ENCODE peak calls at places on chromosome 14, in five cellular contexts. One of them, this sample, is unnamed. For H3K9me3, the result is how much of the 10 kb centered on the place peaks cover.

GRCh38 chr14:24876009-24876690 is 173.8 kb downstream of the STXBP6 start:
- DNase-seq in IMR-90: no peak
- DNase-seq in psoas muscle: no peak
- DNase-seq in tibial artery: peak
- DNase-seq in keratinocyte: no peak
- DNase-seq in this sample: no peak

GRCh38 chr14:99273025-99273723 is 1.2 kb upstream of the BCL11B start:
- DNase-seq in IMR-90: no peak
- DNase-seq in tibial artery: no peak
- DNase-seq in psoas muscle: no peak
- DNase-seq in keratinocyte: no peak
- DNase-seq in this sample: peak

GRCh38 chr14:99513946-99514551 is 32.8 kb downstream of the CCNK start:
- DNase-seq in IMR-90: no peak
- DNase-seq in tibial artery: no peak
- DNase-seq in keratinocyte: no peak
- DNase-seq in psoas muscle: peak
- DNase-seq in this sample: peak

GRCh38 chr14:30620178-30620577 is 1.9 kb upstream of the SCFD1 start:
- DNase-seq in tibial artery: no peak
- DNase-seq in psoas muscle: no peak
- DNase-seq in IMR-90: peak
- DNase-seq in keratinocyte: no peak
- DNase-seq in this sample: no peak

GRCh38 chr14:33740531-33740930 is 210.3 kb downstream of the EGLN3 start:
- DNase-seq in tibial artery: no peak
- DNase-seq in keratinocyte: no peak
- DNase-seq in psoas muscle: no peak
- DNase-seq in IMR-90: no peak
- DNase-seq in this sample: no peak

GRCh38 chr14:23182372-23183014 is 967 bp downstream of the SLC7A8 start:
- DNase-seq in keratinocyte: no peak
- DNase-seq in tibial artery: peak
- DNase-seq in psoas muscle: peak
- DNase-seq in IMR-90: no peak
- DNase-seq in this sample: peak

GRCh38 chr14:70013269-70013873 is 134.2 kb downstream of the SMOC1 start:
- DNase-seq in keratinocyte: no peak
- DNase-seq in psoas muscle: no peak
- DNase-seq in IMR-90: peak
- DNase-seq in tibial artery: no peak
- DNase-seq in this sample: peak

GRCh38 chr14:79415726-79416125 is 795.6 kb downstream of the DIO2 start:
- DNase-seq in keratinocyte: no peak
- DNase-seq in IMR-90: peak
- DNase-seq in tibial artery: no peak
- DNase-seq in psoas muscle: no peak
- DNase-seq in this sample: no peak

GRCh38 chr14:95664546-95664945 is 21.7 kb upstream of the TCL1B start:
- DNase-seq in keratinocyte: no peak
- DNase-seq in IMR-90: no peak
- DNase-seq in psoas muscle: no peak
- DNase-seq in tibial artery: no peak
- DNase-seq in this sample: no peak

GRCh38 chr14:76644875-76645518 is 116.3 kb upstream of the VASH1 start:
- DNase-seq in psoas muscle: no peak
- DNase-seq in IMR-90: peak
- DNase-seq in tibial artery: no peak
- DNase-seq in keratinocyte: no peak
- DNase-seq in this sample: peak

GRCh38 chr14:28769358-28769757 is 2.8 kb downstream of the FOXG1 start:
- DNase-seq in IMR-90: no peak
- DNase-seq in tibial artery: no peak
- DNase-seq in psoas muscle: no peak
- DNase-seq in keratinocyte: no peak
- DNase-seq in this sample: no peak

GRCh38 chr14:64671591-64671990 is 32.6 kb upstream of the PLEKHG3 start:
- DNase-seq in IMR-90: peak
- DNase-seq in psoas muscle: no peak
- DNase-seq in keratinocyte: no peak
- DNase-seq in tibial artery: no peak
- DNase-seq in this sample: no peak

GRCh38 chr14:99889268-99889667 is 96.1 kb downstream of the EML1 start:
- DNase-seq in tibial artery: no peak
- DNase-seq in psoas muscle: no peak
- DNase-seq in IMR-90: no peak
- DNase-seq in keratinocyte: no peak
- DNase-seq in this sample: peak

GRCh38 chr14:30125322-30125944 is 197.8 kb upstream of the PRKD1 start:
- DNase-seq in psoas muscle: no peak
- DNase-seq in tibial artery: no peak
- DNase-seq in keratinocyte: no peak
- DNase-seq in IMR-90: no peak
- DNase-seq in this sample: no peak

GRCh38 chr14:92877757-92878431 is 45.1 kb upstream of the CHGA start:
- DNase-seq in IMR-90: no peak
- DNase-seq in keratinocyte: no peak
- DNase-seq in psoas muscle: peak
- DNase-seq in tibial artery: no peak
- DNase-seq in this sample: peak

GRCh38 chr14:98692832-98693231 is 579.2 kb downstream of the BCL11B start:
- DNase-seq in tibial artery: no peak
- DNase-seq in IMR-90: no peak
- DNase-seq in psoas muscle: no peak
- DNase-seq in keratinocyte: no peak
- DNase-seq in this sample: no peak

GRCh38 chr14:100975668-100976067 is 72.1 kb upstream of the RTL1 start:
- DNase-seq in keratinocyte: no peak
- DNase-seq in IMR-90: peak
- DNase-seq in tibial artery: no peak
- DNase-seq in psoas muscle: no peak
- DNase-seq in this sample: no peak

GRCh38 chr14:93013368-93013719 is 90.4 kb downstream of the CHGA start:
- DNase-seq in tibial artery: peak
- DNase-seq in IMR-90: peak
- DNase-seq in psoas muscle: no peak
- DNase-seq in keratinocyte: no peak
- DNase-seq in this sample: no peak

GRCh38 chr14:92958373-92959188 is 35.6 kb downstream of the CHGA start:
- DNase-seq in keratinocyte: no peak
- DNase-seq in psoas muscle: no peak
- DNase-seq in IMR-90: no peak
- DNase-seq in tibial artery: no peak
- DNase-seq in this sample: no peak

GRCh38 chr14:21163721-21164120 is 7.9 kb upstream of the OR5AU1 start:
- DNase-seq in psoas muscle: no peak
- DNase-seq in keratinocyte: no peak
- DNase-seq in IMR-90: no peak
- DNase-seq in tibial artery: no peak
- DNase-seq in this sample: no peak

GRCh38 chr14:59344711-59345455 is 120.3 kb downstream of the GPR135 start:
- DNase-seq in IMR-90: no peak
- DNase-seq in tibial artery: no peak
- DNase-seq in keratinocyte: no peak
- DNase-seq in psoas muscle: no peak
- DNase-seq in this sample: no peak

GRCh38 chr14:68946423-68946822 is 32.7 kb downstream of the ACTN1 start:
- DNase-seq in keratinocyte: no peak
- DNase-seq in tibial artery: no peak
- DNase-seq in psoas muscle: no peak
- DNase-seq in IMR-90: no peak
- DNase-seq in this sample: no peak

GRCh38 chr14:61281186-61281676 is at the start of gene TMEM30B:
- DNase-seq in IMR-90: no peak
- DNase-seq in psoas muscle: no peak
- DNase-seq in keratinocyte: peak
- DNase-seq in tibial artery: no peak
- DNase-seq in this sample: peak

DNA sequence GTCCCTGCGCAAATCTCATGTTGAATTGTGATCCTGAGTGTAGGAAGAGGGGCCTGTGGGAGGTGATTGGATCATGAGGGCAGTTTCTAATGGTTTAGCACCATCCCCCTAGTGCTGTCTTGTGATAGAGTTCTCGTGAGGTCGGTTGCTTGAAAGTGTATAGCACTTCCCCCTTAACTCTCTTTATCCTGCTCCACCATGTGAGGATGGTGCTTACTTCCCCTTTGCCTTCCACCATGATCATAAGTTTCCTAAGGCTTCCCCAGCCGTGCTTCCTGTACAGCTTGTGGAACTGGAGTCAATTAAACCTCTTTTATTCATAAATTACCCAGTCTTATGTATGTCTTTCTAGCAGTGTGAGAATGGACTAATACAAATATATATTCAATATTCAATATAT is 303.7 kb upstream of the SEL1L start:
- DNase-seq in keratinocyte: no peak
- DNase-seq in psoas muscle: no peak
- DNase-seq in IMR-90: no peak
- DNase-seq in tibial artery: no peak
- DNase-seq in this sample: no peak
- H3K9me3 ChIP-seq in keratinocyte: under half
- H3K9me3 ChIP-seq in psoas muscle: under half
- H3K9me3 ChIP-seq in IMR-90: under half
- H3K9me3 ChIP-seq in tibial artery: under half
- H3K9me3 ChIP-seq in this sample: under half

GRCh38 chr14:89521988-89522387 is 105.0 kb upstream of the FOXN3 start:
- DNase-seq in tibial artery: no peak
- DNase-seq in keratinocyte: no peak
- DNase-seq in IMR-90: no peak
- DNase-seq in psoas muscle: no peak
- DNase-seq in this sample: no peak

GRCh38 chr14:89519000-89519399 is 102.0 kb upstream of the FOXN3 start:
- DNase-seq in IMR-90: peak
- DNase-seq in tibial artery: no peak
- DNase-seq in keratinocyte: no peak
- DNase-seq in psoas muscle: no peak
- DNase-seq in this sample: no peak

DNA sequence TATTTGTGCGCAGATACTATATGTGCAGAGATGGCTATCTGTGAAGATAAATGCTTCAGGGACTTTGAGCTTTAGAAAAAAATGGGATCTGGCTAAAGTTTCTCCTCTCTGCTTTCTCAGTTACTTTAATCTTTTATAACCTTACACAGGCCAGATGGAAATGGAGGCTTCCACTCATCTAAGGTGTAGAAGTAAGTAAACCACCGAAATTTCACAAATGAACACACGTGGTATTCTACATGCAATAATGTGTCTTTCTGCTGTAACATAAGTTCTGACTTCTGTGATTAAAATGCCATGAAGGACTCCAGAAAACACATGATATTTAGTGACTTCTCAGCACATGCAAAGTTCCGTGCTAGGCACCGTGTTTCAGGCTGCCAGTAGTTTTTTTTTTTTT is 99.1 kb upstream of the FOXN3 start:
- DNase-seq in tibial artery: no peak
- DNase-seq in psoas muscle: no peak
- DNase-seq in keratinocyte: no peak
- DNase-seq in IMR-90: no peak
- DNase-seq in this sample: no peak
- H3K9me3 ChIP-seq in tibial artery: under half
- H3K9me3 ChIP-seq in psoas muscle: under half
- H3K9me3 ChIP-seq in keratinocyte: under half
- H3K9me3 ChIP-seq in IMR-90: under half
- H3K9me3 ChIP-seq in this sample: under half

DNA sequence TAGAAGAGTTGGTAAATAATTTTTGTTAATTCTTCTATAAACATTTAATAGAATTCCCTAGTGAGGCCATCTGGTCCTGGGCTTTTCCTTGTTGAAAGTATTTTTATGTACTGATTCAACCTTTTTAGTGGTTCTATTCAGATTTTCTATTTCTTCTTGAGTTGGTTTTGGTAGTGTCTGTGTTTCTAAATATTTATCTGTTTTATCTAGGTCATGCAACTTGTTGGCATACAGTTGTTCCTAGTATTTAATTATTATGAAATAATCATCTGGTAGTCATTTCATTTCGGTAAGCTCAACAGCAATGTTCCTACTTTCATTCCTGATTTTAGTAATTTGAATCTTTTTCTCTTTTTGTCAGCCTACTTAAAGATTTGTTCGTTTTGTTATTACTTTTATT is 234.1 kb upstream of the GARIN2 start:
- DNase-seq in keratinocyte: no peak
- DNase-seq in psoas muscle: no peak
- DNase-seq in IMR-90: no peak
- DNase-seq in tibial artery: no peak
- DNase-seq in this sample: no peak
- H3K9me3 ChIP-seq in keratinocyte: under half
- H3K9me3 ChIP-seq in psoas muscle: under half
- H3K9me3 ChIP-seq in IMR-90: under half
- H3K9me3 ChIP-seq in tibial artery: under half
- H3K9me3 ChIP-seq in this sample: under half

GRCh38 chr14:105852378-105853088 is 326.1 kb downstream of the TMEM121 start:
- DNase-seq in keratinocyte: no peak
- DNase-seq in IMR-90: no peak
- DNase-seq in tibial artery: peak
- DNase-seq in psoas muscle: no peak
- DNase-seq in this sample: peak
- H3K9me3 ChIP-seq in keratinocyte: under half
- H3K9me3 ChIP-seq in IMR-90: half or more
- H3K9me3 ChIP-seq in tibial artery: under half
- H3K9me3 ChIP-seq in psoas muscle: under half
- H3K9me3 ChIP-seq in this sample: under half

GRCh38 chr14:104392001-104392395 is 187.6 kb upstream of the C14orf180 start:
- DNase-seq in psoas muscle: no peak
- DNase-seq in tibial artery: no peak
- DNase-seq in IMR-90: no peak
- DNase-seq in keratinocyte: no peak
- DNase-seq in this sample: no peak
- H3K9me3 ChIP-seq in psoas muscle: under half
- H3K9me3 ChIP-seq in tibial artery: under half
- H3K9me3 ChIP-seq in IMR-90: half or more
- H3K9me3 ChIP-seq in keratinocyte: under half
- H3K9me3 ChIP-seq in this sample: under half

DNA sequence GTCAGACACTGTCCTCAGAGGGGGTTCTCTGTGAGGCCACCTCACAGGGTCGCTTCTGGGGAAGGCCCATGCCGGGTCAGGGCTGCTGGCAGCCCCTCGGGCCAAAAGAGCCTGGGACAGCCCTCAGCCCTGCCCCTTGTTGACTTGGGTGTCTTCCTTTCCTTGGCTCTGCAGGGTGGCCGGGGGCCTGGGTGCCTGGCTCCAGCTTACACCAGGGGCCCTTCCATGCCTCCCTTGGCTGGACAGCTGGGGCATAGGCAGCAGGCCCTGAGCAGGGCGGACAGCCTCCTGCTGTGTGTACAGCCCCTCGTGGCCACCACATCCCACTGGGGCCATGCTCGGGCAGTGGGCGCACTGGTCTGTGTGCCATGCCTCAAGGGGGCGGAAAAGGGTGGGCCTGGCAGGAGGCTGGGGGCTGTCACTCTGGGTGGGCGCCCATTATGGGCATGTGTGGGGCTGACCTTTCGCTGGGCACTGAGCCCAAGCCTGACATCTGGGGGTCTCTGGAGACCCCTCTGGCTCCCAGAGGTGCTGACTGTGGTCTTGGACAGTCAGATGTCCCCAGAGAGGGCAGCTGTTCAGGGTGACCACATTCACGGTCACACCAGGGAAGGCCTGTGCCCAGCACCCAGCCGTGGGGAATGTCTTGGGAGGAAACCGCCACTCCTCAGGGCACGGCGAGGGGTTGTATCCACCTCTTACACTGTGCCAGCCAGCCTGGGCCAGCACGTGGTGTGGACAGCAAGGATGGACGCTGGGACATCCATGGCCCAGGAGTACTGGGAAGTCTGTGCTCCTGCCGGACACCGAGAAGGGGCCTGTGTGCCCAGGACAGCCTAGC is 313.3 kb downstream of the TMEM121 start:
- DNase-seq in IMR-90: no peak
- DNase-seq in psoas muscle: no peak
- DNase-seq in tibial artery: peak
- DNase-seq in keratinocyte: no peak
- DNase-seq in this sample: no peak
- H3K9me3 ChIP-seq in IMR-90: half or more
- H3K9me3 ChIP-seq in psoas muscle: under half
- H3K9me3 ChIP-seq in tibial artery: under half
- H3K9me3 ChIP-seq in keratinocyte: under half
- H3K9me3 ChIP-seq in this sample: half or more

This sample was measured in endodermal cell.